ENCODE peak calls at places on chromosomes 11 and 22, in nine cellular contexts. E is IMR-90, X is GM23338, V is heart left ventricle, S is right lobe of liver, L is body of pancreas, C is psoas muscle, Z is lower lobe of right lung, H is A549. Q is an unnamed sample.
A peak's percentile ranks its signal among the peaks of the same experiment; 100 is the strongest.

GRCh38 chr11:95991545-95991944 is 67.6 kb upstream of the MTMR2 start:
- DNase-seq in E (peak; percentile 80), X (no peak), V (no peak), S (no peak), L (no peak), C (no peak), Z (no peak), H (no peak), Q (no peak)

GRCh38 chr22:25085930-25086901 is 113.4 kb upstream of the CRYBB3 start:
- DNase-seq in E (no peak), X (no peak), V (peak; percentile 88), S (no peak), L (no peak), C (peak; percentile 65), Z (no peak), H (peak; percentile 23), Q (no peak)

GRCh38 chr11:90722552-90723190 is 499.8 kb upstream of the CHORDC1 start:
- DNase-seq in E (no peak), X (no peak), V (no peak), S (no peak), L (no peak), C (no peak), Z (no peak), H (peak; percentile 14), Q (no peak)

GRCh38 chr11:125451400-125452124 is 44.5 kb downstream of the FEZ1 start:
- DNase-seq in E (peak; percentile 25), X (peak; percentile 96), V (peak; percentile 69), S (no peak), L (peak; percentile 43), C (no peak), Z (no peak), H (no peak), Q (peak; percentile 63)

GRCh38 chr11:95592455-95592854 is 197.1 kb downstream of the FAM76B start:
- DNase-seq in E (peak; percentile 23), X (peak; percentile 54), V (no peak), S (no peak), L (no peak), C (no peak), Z (no peak), H (no peak), Q (peak; percentile 43)

GRCh38 chr11:36399236-36399635 is 103.1 kb downstream of the PRR5L start:
- DNase-seq in E (no peak), X (no peak), V (no peak), S (no peak), L (no peak), C (no peak), Z (no peak), H (no peak), Q (no peak)

GRCh38 chr22:42473484-42474193 is 41.4 kb upstream of the NFAM1 start:
- DNase-seq in E (peak; percentile 63), X (peak; percentile 84), V (peak; percentile 17), S (no peak), L (no peak), C (no peak), Z (no peak), H (peak; percentile 62), Q (no peak)

GRCh38 chr11:80136991-80137390 is 696.2 kb upstream of the TENM4 start:
- DNase-seq in E (no peak), X (no peak), V (no peak), S (no peak), L (no peak), C (no peak), Z (no peak), H (no peak), Q (no peak)

GRCh38 chr22:38450234-38450797 is 4.7 kb downstream of the KCNJ4 start:
- DNase-seq in E (no peak), X (no peak), V (peak; percentile 67), S (no peak), L (no peak), C (no peak), Z (no peak), H (no peak), Q (no peak)

GRCh38 chr22:34992672-34993071 is 73.3 kb upstream of the ISX start:
- DNase-seq in E (no peak), X (peak; percentile 49), V (no peak), S (no peak), L (no peak), C (no peak), Z (no peak), H (no peak), Q (no peak)

DNA sequence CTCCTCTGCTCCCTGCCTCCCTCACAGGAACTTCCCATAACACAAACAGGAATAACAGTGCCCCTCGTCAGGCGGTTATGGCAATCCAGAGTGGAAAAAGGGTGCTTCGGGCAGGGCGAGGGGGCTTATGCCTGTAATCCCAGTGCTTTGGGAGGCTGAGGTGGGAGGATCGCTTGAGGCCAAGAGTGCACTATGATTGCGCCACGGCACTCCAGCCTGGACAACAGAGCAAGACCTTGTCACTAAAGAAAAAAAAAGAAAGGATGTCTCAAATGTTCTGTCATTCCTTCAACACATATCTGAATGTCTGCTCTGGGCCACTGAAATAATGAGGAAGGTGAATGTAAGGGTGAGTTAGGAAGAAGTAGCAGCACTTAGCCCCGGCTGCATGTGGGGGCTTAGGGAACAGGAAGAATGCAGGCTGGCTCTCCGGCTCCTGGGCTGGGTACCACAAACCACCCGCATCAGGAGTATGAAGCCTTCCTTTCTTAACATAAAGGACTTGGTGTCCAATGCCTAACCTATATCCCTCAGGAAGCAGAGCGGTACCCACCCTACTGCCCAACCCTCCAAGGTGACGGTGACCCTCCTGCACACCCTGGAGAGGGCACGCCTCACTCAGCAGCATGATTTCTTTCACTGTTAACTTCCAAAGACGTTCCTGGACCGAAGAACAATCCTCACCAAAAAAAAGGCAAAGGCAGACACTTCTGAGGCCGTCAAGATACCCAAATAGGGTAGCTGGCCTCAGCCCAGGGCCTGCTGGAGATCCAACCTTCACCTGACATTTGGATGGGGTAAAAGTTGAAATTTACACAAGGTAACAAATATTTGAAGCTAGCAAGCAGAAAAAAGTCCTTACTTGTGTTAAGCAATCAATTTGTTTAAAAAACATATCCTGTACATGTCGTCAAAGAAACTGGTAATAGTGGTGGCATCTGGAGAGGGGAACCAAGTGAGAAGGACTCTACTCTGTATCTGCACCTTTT is 3.8 kb downstream of the CPT1A start:
- DNase-seq in E (no peak), X (no peak), V (no peak), S (peak; percentile 81), L (no peak), C (no peak), Z (no peak), H (no peak), Q (no peak)
- H3K4me1 ChIP-seq in E (peaks cover 24% of the 10 kb centered on the region), X (peaks cover 10% of the 10 kb centered on the region), V (peaks cover 72% of the 10 kb centered on the region), S (peaks cover 3% of the 10 kb centered on the region), L (peaks cover 75% of the 10 kb centered on the region), C (peaks cover 51% of the 10 kb centered on the region), Z (peaks cover 78% of the 10 kb centered on the region), H (peaks cover 38% of the 10 kb centered on the region), Q (peaks cover 2% of the 10 kb centered on the region)

DNA sequence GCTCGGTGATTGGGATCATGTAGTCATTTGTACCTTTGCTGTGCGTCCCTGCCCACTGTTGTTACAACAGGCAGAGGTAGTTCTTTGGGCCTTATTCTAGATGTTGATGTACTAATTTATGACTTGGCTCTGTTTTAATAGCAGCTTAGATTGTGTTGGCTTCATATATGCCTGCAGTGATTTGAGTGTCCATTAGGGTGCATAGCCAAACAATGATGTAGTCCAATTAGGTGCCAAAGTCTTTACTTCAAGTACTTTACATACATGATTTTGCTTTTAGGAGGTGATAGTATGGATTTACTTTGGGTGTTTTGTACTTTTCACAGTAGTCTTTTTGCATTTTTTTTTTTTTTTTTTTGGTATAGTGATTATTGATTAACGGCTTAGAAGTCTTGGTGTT is 46.4 kb downstream of the PPP6R3 start:
- DNase-seq in E (no peak), X (no peak), V (no peak), S (no peak), L (no peak), C (no peak), Z (no peak), H (peak; percentile 22), Q (no peak)
- H3K4me1 ChIP-seq in E (peaks cover 8% of the 10 kb centered on the region), X (peaks cover 15% of the 10 kb centered on the region), V (peaks cover 81% of the 10 kb centered on the region), S (no peaks in the 10 kb centered on the region), L (peaks cover 59% of the 10 kb centered on the region), C (peaks cover 81% of the 10 kb centered on the region), Z (peaks cover 74% of the 10 kb centered on the region), H (peaks cover 16% of the 10 kb centered on the region), Q (no peaks in the 10 kb centered on the region)

GRCh38 chr11:32006799-32007388 is 84.0 kb upstream of the RCN1 start:
- DNase-seq in E (peak; percentile 51), X (peak; percentile 84), V (no peak), S (no peak), L (no peak), C (no peak), Z (no peak), H (peak; percentile 46), Q (peak; percentile 11)

GRCh38 chr11:32008879-32009548 is 81.9 kb upstream of the RCN1 start:
- DNase-seq in E (no peak), X (peak; percentile 24), V (no peak), S (no peak), L (no peak), C (no peak), Z (no peak), H (no peak), Q (no peak)

GRCh38 chr11:32002311-32002710 is 88.6 kb upstream of the RCN1 start:
- DNase-seq in E (no peak), X (no peak), V (no peak), S (no peak), L (no peak), C (no peak), Z (no peak), H (no peak), Q (no peak)

GRCh38 chr11:32003335-32003734 is 87.5 kb upstream of the RCN1 start:
- DNase-seq in E (no peak), X (no peak), V (no peak), S (no peak), L (no peak), C (no peak), Z (no peak), H (no peak), Q (no peak)

GRCh38 chr11:32005786-32006406 is 85.0 kb upstream of the RCN1 start:
- DNase-seq in E (peak; percentile 8), X (no peak), V (no peak), S (no peak), L (no peak), C (no peak), Z (no peak), H (no peak), Q (no peak)
- H3K4me1 ChIP-seq in E (peaks cover 2% of the 10 kb centered on the region), X (peaks cover 11% of the 10 kb centered on the region), V (no peaks in the 10 kb centered on the region), S (no peaks in the 10 kb centered on the region), L (no peaks in the 10 kb centered on the region), C (no peaks in the 10 kb centered on the region), Z (no peaks in the 10 kb centered on the region), H (no peaks in the 10 kb centered on the region), Q (no peaks in the 10 kb centered on the region)

GRCh38 chr22:49935561-49935960 is 17.1 kb downstream of the CRELD2 start:
- DNase-seq in E (no peak), X (peak; percentile 46), V (peak; percentile 54), S (no peak), L (no peak), C (no peak), Z (no peak), H (no peak), Q (no peak)

GRCh38 chr22:49936973-49937757 is 18.7 kb downstream of the CRELD2 start:
- DNase-seq in E (no peak), X (no peak), V (peak; percentile 71), S (no peak), L (no peak), C (peak; percentile 77), Z (no peak), H (no peak), Q (no peak)

GRCh38 chr22:49936018-49936972 is 17.9 kb downstream of the CRELD2 start:
- DNase-seq in E (peak; percentile 86), X (peak; percentile 79), V (peak; percentile 94), S (peak; percentile 94), L (peak; percentile 85), C (peak; percentile 97), Z (peak; percentile 97), H (peak; percentile 86), Q (peak; percentile 28)

GRCh38 chr22:49938565-49939136 is 20.2 kb downstream of the CRELD2 start:
- DNase-seq in E (no peak), X (no peak), V (no peak), S (no peak), L (no peak), C (no peak), Z (no peak), H (no peak), Q (no peak)

GRCh38 chr22:49937758-49938564 is 19.5 kb downstream of the CRELD2 start:
- DNase-seq in E (no peak), X (no peak), V (peak; percentile 68), S (no peak), L (no peak), C (no peak), Z (no peak), H (no peak), Q (no peak)
- H3K4me1 ChIP-seq in E (peaks cover 14% of the 10 kb centered on the region), X (peaks cover 10% of the 10 kb centered on the region), V (peaks cover 44% of the 10 kb centered on the region), S (no peaks in the 10 kb centered on the region), L (peaks cover 40% of the 10 kb centered on the region), C (peaks cover 43% of the 10 kb centered on the region), Z (peaks cover 50% of the 10 kb centered on the region), H (peaks cover 24% of the 10 kb centered on the region), Q (peaks cover 13% of the 10 kb centered on the region)